ENCODE peak calls at places on chromosomes 13 and 19, in eight cellular contexts. H is endothelial cell of umbilical vein; F is heart right ventricle; J is CD4-positive, alpha-beta T cell; C is esophagus squamous epithelium; Y is PC-3; E is colonic mucosa; N is adrenal gland. Z is an unnamed sample. For H3K9me3 and H3K27me3, the result is how much of the 10 kb centered on the place peaks cover.

GRCh38 chr19:56840452-56841193 is at the start of the genes PEG3 and ZIM2:
- DNase-seq in C (no peak), N (peak), F (peak), H (no peak), E (peak), J (no peak), Y (no peak), Z (no peak)

GRCh38 chr13:48006396-48006795 is 5.3 kb upstream of the SUCLA2 start:
- DNase-seq in N (no peak), J (no peak), H (no peak), F (no peak), Y (peak), C (no peak), E (no peak), Z (no peak)

GRCh38 chr13:23160241-23161175 is 20.3 kb upstream of the SGCG start:
- DNase-seq in C (no peak), H (no peak), J (no peak), N (no peak), E (no peak), F (no peak), Y (peak), Z (no peak)

GRCh38 chr13:57666554-57666953 is 35.0 kb downstream of the PCDH17 start:
- DNase-seq in N (no peak), J (no peak), Y (no peak), C (no peak), H (no peak), E (no peak), F (no peak), Z (no peak)

GRCh38 chr19:19308373-19308772 is 11.9 kb downstream of the SUGP1 start:
- DNase-seq in J (no peak), N (no peak), F (no peak), Y (no peak), H (no peak), C (no peak), E (no peak), Z (no peak)

GRCh38 chr13:113635709-113636108 is 22.3 kb downstream of the ATP4B start:
- DNase-seq in Y (no peak), C (no peak), E (no peak), H (no peak), J (no peak), N (no peak), F (no peak), Z (no peak)

GRCh38 chr13:113941571-113942191 is 32.2 kb downstream of the C13orf46 start:
- DNase-seq in F (no peak), H (no peak), E (no peak), C (no peak), N (peak), Y (no peak), J (no peak), Z (no peak)

GRCh38 chr19:38952395-38953165 is 21.8 kb downstream of the MRPS12 start:
- DNase-seq in H (no peak), E (peak), C (no peak), J (no peak), N (no peak), Y (peak), F (no peak), Z (no peak)

GRCh38 chr19:38281820-38282566 is 17.6 kb downstream of the SPINT2 start:
- DNase-seq in F (no peak), J (no peak), N (no peak), Y (no peak), C (no peak), E (no peak), H (no peak), Z (no peak)

GRCh38 chr13:51674276-51674675 is 90.0 kb downstream of the WDFY2 start:
- DNase-seq in Y (peak), F (no peak), E (peak), N (no peak), H (no peak), J (no peak), C (no peak), Z (no peak)

GRCh38 chr13:113565526-113566226 is 18.9 kb upstream of the TFDP1 start:
- DNase-seq in N (no peak), F (no peak), H (no peak), Y (no peak), C (no peak), E (peak), J (no peak), Z (no peak)

GRCh38 chr13:60627071-60627686 is 230.2 kb downstream of the TDRD3 start:
- DNase-seq in C (no peak), N (peak), F (peak), E (no peak), H (peak), J (no peak), Y (peak), Z (no peak)

GRCh38 chr19:45424191-45425058 is 708 bp upstream of the ERCC1 start:
- DNase-seq in N (peak), J (no peak), Y (peak), C (no peak), F (peak), E (peak), H (peak), Z (peak)

GRCh38 chr13:93201992-93202558 is 24.5 kb upstream of the GPC6 start:
- DNase-seq in F (no peak), C (no peak), N (no peak), E (no peak), Y (no peak), H (no peak), J (no peak), Z (no peak)

GRCh38 chr13:105814902-105815250 is 720.6 kb downstream of the EFNB2 start:
- DNase-seq in E (no peak), H (no peak), J (no peak), Y (no peak), N (no peak), F (no peak), C (no peak), Z (no peak)

GRCh38 chr13:40508112-40508511 is 158.3 kb downstream of the FOXO1 start:
- DNase-seq in N (no peak), J (no peak), F (peak), E (no peak), Y (no peak), C (no peak), H (peak), Z (no peak)

GRCh38 chr13:79837741-79838450 is 356.9 kb downstream of the NDFIP2 start:
- DNase-seq in C (no peak), H (no peak), J (no peak), Y (peak), E (no peak), F (no peak), N (no peak), Z (no peak)

GRCh38 chr13:95954266-95954665 is 98.9 kb downstream of the UGGT2 start:
- DNase-seq in C (no peak), E (no peak), H (no peak), F (no peak), N (no peak), Y (no peak), J (no peak), Z (no peak)

GRCh38 chr19:45443462-45444317 is 20.0 kb upstream of the ERCC1 start:
- DNase-seq in C (no peak), N (peak), H (peak), J (peak), Y (peak), F (peak), E (peak), Z (no peak)

DNA sequence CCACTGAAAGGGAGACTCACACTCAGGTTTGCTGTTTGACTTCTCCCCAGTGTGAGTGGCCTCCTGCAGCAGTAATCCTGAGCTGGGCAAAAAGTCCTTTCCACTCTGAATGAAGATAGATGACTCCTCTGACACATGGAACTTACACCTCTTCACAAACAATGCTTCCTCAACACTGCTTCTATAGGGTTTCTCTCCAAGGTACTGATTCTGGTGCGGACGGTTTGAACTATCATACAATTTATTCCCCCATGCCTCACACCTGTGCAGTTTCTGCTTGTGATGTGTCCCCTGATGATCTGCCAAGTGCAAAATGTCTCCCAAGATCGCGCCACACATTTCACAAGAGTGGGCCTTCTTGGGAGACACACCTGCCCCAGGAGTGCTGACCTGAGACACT is 7.6 kb downstream of the ZNF418 start:
- DNase-seq in H (no peak), Y (no peak), C (no peak), J (no peak), E (no peak), F (no peak), N (no peak), Z (no peak)
- H3K9me3 ChIP-seq in H (under half), Y (half or more), C (half or more), J (half or more), E (under half), F (half or more), N (under half), Z (half or more)

GRCh38 chr13:111398715-111399299 is 78.4 kb downstream of the TEX29 start:
- DNase-seq in N (no peak), C (no peak), F (no peak), H (no peak), E (no peak), J (no peak), Y (no peak), Z (no peak)
- TF ChIP-seq CTCF in N (no peak), C (no peak), F (no peak), H (no peak), E (no peak), J (no peak), Y (no peak), Z (no peak)

GRCh38 chr19:3321696-3322095 is 44.7 kb upstream of the NFIC start:
- DNase-seq in J (no peak), N (no peak), F (no peak), Y (no peak), E (no peak), H (no peak), C (no peak), Z (no peak)
- H3K27me3 ChIP-seq in J (under half), N (under half), F (under half), Y (under half), E (under half), H (under half), C (under half), Z (under half)

DNA sequence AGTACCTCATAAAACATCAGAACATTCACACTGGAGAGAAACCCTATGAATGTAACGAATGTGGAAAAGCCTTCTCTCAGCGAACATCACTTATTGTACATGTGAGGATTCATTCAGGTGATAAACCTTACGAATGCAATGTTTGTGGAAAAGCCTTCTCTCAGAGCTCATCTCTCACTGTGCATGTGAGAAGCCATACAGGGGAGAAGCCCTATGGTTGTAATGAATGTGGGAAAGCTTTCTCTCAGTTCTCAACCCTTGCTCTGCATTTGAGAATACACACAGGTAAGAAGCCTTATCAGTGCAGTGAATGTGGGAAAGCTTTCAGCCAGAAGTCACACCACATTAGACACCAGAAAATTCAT is 22.0 kb downstream of the ZNF146 start:
- DNase-seq in C (no peak), J (no peak), Y (no peak), E (no peak), F (no peak), H (no peak), N (no peak), Z (no peak)
- H3K9me3 ChIP-seq in C (half or more), J (half or more), Y (under half), E (under half), F (under half), H (under half), N (under half), Z (under half)

DNA sequence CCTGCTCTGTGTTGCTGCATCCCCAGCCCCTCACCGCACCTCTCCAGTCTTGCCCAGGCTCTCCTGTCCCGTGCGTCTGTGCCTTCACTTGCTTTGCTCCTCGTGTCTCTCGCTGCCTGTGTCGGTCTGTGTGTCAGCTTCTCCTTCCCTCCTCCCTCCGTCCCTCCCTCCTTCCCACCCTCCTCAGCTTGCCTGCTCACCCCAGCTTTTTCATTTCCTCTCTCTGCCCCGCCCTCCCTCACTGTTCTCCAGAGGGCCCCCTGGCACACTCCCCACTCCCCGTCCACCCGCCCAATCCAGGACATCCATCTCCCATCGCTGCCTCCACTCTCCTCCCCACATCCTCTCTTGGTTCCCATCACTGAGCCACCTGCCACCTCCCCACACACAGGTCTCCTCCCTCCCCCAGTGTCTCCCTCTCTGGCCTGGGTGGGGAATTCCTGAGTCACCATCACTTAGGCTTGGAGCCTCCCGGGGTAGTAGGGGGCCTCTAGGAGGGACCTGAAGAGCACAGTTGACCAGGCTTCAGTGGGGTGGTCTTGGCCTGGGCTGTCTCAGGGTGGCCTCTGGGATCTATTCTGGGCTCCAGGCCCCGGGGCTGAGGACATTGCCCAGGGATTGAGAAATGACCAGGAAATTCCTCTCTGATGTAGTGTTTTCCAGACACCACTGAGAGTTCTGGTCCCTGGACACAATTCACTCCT is at the start of gene PTGIR:
- DNase-seq in E (peak), H (peak), F (peak), N (peak), Y (no peak), C (no peak), J (no peak), Z (no peak)
- TF ChIP-seq CTCF in E (no peak), H (no peak), F (no peak), N (no peak), Y (no peak), C (no peak), J (no peak), Z (peak)

DNA sequence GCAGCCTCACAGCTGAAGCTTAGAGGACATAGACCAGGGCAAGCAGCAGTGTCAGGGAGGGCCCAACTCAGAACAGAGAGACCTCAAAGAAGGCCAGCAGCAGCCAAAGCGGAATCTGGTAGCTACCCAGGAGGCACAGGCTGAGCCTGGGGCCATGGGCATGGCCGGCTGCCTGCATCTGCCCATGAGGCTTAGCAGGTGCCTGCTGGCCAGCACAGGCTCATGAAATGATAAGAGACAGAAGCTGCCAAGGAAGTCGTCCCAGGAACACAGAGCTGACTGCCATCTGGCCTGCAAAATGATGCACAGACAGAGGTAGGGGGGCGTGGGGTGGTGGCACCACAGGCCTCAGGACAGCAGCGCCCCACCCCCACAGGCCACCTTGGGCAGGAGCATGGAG is 29.2 kb downstream of the TUBA3C start:
- DNase-seq in F (no peak), E (no peak), Y (no peak), C (no peak), H (no peak), J (no peak), N (no peak), Z (no peak)
- H3K27me3 ChIP-seq in F (under half), E (under half), Y (under half), C (under half), H (under half), J (under half), N (under half), Z (under half)

DNA sequence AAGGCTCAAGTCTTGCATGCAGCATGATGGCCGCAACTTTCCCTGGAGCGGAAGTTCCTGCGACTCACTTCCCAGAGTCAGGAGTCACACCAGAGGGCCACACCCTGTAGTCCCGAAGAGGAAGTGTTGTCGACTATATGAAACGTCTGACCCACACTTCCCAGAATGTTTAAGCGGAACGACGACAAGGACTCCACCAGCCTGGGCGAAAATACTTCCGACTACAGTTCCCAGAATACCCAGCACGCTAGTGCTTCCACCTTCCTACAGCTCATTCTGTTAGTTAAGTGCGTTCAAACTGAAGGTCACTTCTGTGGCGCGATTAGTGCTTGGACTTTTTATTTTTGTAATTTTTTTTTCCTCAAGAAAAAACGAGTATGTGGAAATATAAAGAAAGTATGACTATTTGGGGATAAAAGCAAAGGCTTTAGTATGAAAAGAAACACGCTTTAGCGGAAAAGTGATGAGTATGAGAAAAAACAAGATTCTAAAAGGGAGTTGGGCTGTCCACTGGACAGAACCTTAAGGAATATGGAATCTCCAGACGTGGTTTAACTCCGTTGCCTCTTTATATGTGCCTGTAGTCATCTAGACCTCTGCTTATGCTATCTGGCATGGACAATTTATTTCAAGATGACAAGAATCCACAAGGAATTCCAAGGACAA is 15.5 kb upstream of the ZNF112 start:
- DNase-seq in C (no peak), N (no peak), J (no peak), F (no peak), H (no peak), Y (no peak), E (no peak), Z (no peak)
- H3K9me3 ChIP-seq in C (under half), N (under half), J (under half), F (under half), H (under half), Y (under half), E (under half), Z (under half)

GRCh38 chr19:2458054-2458453 is 1.3 kb upstream of the LMNB2 start:
- DNase-seq in E (no peak), C (no peak), J (no peak), Y (no peak), N (no peak), H (no peak), F (no peak), Z (no peak)

GRCh38 chr19:2456301-2456570 is 523 bp downstream of the LMNB2 start:
- DNase-seq in E (no peak), J (no peak), N (no peak), Y (no peak), C (no peak), F (no peak), H (no peak), Z (no peak)

GRCh38 chr19:2454962-2455409 is 1.8 kb downstream of the LMNB2 start:
- DNase-seq in J (no peak), N (no peak), H (no peak), E (no peak), C (no peak), Y (no peak), F (no peak), Z (no peak)

GRCh38 chr19:2455481-2456300 is 1.1 kb downstream of the LMNB2 start:
- DNase-seq in H (no peak), J (no peak), C (no peak), E (peak), N (peak), F (peak), Y (no peak), Z (no peak)

DNA sequence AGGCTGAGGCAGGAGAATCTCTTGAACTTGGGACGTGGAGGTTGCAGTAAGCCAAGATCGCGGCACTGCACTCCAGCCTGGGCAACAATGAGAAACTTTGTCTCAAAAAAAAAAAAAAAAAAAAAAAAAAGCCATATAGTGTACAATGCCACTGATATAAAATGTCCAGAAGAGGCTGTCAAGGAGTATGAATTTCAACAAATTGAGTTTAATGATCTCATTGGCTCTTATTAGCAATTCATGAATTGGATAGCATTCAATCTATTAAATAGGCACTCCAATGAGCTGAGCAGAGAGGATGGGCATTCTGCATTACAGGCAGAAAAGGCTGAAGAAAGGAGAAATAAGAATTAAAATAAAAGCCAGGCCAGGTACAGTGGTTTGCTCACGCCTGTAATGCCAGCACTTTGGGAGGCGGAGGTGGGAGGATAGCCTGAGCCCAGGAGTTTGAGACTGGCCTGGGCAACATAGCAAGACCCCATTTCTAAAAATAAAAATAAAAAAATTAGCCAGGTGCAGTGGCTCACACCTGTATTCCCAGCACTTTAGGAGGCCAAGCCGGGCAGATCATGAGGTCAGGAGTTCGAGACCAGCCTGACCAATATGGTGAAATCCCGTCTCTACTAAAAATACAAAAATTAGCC is 757 bp upstream of the LMNB2 start:
- DNase-seq in H (no peak), E (no peak), F (no peak), J (no peak), N (no peak), Y (no peak), C (no peak), Z (no peak)
- TF ChIP-seq CTCF in H (no peak), E (no peak), F (no peak), J (no peak), N (no peak), Y (no peak), C (no peak), Z (no peak)

GRCh38 chr19:41925208-41926003 is 2.8 kb downstream of the ERFL start:
- DNase-seq in C (no peak), J (no peak), E (no peak), Y (no peak), F (no peak), H (no peak), N (no peak), Z (no peak)
- H3K27me3 ChIP-seq in C (under half), J (under half), E (under half), Y (under half), F (under half), H (half or more), N (half or more), Z (half or more)

DNA sequence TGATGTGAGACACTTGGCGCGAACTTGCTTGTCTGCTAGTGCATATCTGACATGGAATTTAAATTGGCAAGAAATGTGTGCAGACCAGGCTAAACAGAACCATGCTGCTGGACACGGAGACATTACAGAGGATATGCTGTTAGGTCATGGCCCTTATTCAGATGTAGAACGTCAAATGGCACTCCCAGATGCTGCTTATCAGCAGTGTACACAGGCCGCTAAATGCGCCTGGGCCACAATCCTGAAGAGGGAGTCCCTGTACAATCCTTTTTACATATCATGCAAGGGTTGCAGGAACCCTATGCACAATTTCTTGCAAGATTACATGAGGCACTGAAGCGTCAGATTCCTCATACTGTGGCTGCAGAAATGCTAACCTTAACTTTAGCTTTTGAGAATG is 9.3 kb downstream of the ZNF350 start:
- DNase-seq in F (no peak), J (no peak), N (no peak), Y (no peak), E (no peak), C (no peak), H (no peak), Z (no peak)
- H3K9me3 ChIP-seq in F (half or more), J (half or more), N (half or more), Y (half or more), E (under half), C (half or more), H (under half), Z (under half)

Z was measured in AG04450.